ENCODE peak calls at places on chromosomes 3 and 15, in nine cellular contexts. O is astrocyte of the spinal cord; Z is fibroblast of pulmonary artery; X is H9; D is stomach; A is GM06990; L is CD4-positive, alpha-beta T cell; Q is tibial nerve; H is GM10248. K is an unnamed sample.

GRCh38 chr15:98232761-98233160 is 272.3 kb downstream of the ARRDC4 start:
- DNase-seq in A (no peak), Q (no peak), D (no peak), Z (no peak), L (no peak), X (no peak), O (no peak), H (no peak), K (no peak)

GRCh38 chr15:75577401-75578205 is 1.5 kb downstream of the PTPN9 start:
- DNase-seq in O (peak; percentile 26), Z (peak; percentile 49), H (no peak), A (peak; percentile 20), L (no peak), D (no peak), Q (peak; percentile 37), X (no peak), K (no peak)

GRCh38 chr3:22732641-22733040 is 470.5 kb upstream of the UBE2E2 start:
- DNase-seq in L (no peak), H (no peak), X (no peak), Q (no peak), D (no peak), Z (no peak), A (no peak), O (no peak), K (no peak)

GRCh38 chr3:31532587-31533168 is at the start of gene STT3B:
- DNase-seq in H (peak; percentile 78), L (peak; percentile 66), Q (peak; percentile 56), A (peak; percentile 92), X (peak; percentile 78), O (no peak), D (peak; percentile 84), Z (peak; percentile 81), K (no peak)

GRCh38 chr3:194067949-194068362 is 68.0 kb upstream of the HES1 start:
- DNase-seq in L (no peak), A (no peak), Q (no peak), O (no peak), X (no peak), H (no peak), D (no peak), Z (peak; percentile 9), K (no peak)

GRCh38 chr15:56286213-56286612 is 42.5 kb upstream of the RFX7 start:
- DNase-seq in O (no peak), Z (no peak), Q (no peak), L (no peak), D (no peak), A (no peak), X (no peak), H (no peak), K (no peak)

GRCh38 chr3:23992051-23992628 is 47.1 kb downstream of the NR1D2 start:
- DNase-seq in Q (no peak), D (no peak), H (no peak), Z (peak; percentile 25), X (no peak), L (no peak), O (peak; percentile 59), A (no peak), K (no peak)

GRCh38 chr15:63045438-63046278 is 3.1 kb downstream of the TPM1 start:
- DNase-seq in L (no peak), D (no peak), Z (no peak), Q (no peak), H (no peak), A (no peak), X (no peak), O (peak; percentile 52), K (no peak)

GRCh38 chr3:9316881-9317341 is 45.9 kb upstream of the THUMPD3 start:
- DNase-seq in A (no peak), D (no peak), X (peak; percentile 55), Q (peak; percentile 6), Z (peak; percentile 75), H (no peak), O (peak; percentile 68), L (no peak), K (no peak)

DNA sequence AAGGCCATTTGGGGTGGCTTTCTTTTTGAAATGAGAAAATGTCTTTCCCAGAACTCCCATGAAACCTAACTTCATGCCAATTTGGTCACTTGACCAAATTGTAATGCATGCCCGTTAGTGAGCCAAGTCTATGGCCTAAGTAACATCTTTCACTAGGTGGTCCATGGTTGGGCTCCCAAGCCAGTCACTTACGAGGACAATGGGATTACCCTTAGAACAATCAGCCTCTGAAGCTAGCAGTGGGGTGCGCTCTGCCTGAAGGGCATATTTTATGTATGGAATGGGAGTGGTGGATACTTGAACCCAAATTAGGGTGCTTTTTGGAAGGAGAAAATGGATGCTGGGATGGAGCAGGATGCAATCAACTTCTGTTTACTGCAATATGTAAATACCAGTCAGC is 127.4 kb upstream of the GOLIM4 start:
- DNase-seq in L (no peak), Q (no peak), O (no peak), A (no peak), H (no peak), D (no peak), X (no peak), Z (no peak), K (no peak)
- TF ChIP-seq CTCF in L (no peak), Q (no peak), O (no peak), A (no peak), H (no peak), D (no peak), X (no peak), Z (no peak), K (no peak)

GRCh38 chr3:4571690-4572334 is 78.7 kb downstream of the ITPR1 start:
- DNase-seq in X (no peak), L (no peak), Z (peak; percentile 21), A (no peak), O (no peak), Q (no peak), D (no peak), H (no peak), K (no peak)
- TF ChIP-seq CTCF in X (peak; percentile 56), L (peak; percentile 22), Z (peak; percentile 23), A (peak; percentile 28), O (no peak), Q (no peak), D (no peak), H (peak; percentile 12), K (no peak)

DNA sequence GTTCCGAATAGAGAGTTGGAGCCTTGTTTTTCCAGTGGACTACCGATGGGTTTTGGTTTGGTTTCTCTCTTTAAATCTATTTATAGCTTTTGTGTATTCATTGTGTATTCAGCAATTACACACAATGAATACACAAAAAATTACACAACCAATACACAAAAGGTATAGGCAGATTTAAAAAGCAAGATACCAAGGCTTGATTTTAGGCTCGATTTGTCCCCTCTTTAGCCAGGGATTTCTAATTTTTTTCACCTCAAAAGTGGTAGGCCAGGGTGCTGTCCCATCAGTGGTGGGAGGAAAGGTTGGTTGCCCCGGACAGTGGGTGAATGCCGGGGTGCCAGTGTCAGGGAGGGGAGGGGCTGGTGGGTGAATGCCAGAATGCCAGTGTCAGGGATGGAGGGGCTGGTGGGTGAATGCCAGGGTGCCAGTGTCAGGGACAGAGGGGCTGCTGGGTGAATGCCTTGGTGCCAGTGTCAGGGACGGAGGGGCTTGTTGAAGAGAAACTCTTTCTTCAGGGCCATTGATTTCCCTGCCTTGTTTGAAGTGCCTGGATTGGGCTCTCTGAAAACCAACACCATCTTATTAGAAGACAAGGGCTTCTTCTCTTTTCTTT is 186.2 kb downstream of the GOLGA6L6 start:
- DNase-seq in Z (no peak), D (no peak), A (no peak), H (peak; percentile 36), L (no peak), O (no peak), Q (no peak), X (peak; percentile 28), K (peak; percentile 76)
- TF ChIP-seq CTCF in Z (no peak), D (no peak), A (no peak), H (peak; percentile 2), L (no peak), O (no peak), Q (no peak), X (no peak), K (no peak)

GRCh38 chr15:77654975-77655374 is 22.3 kb upstream of the LINGO1 start:
- DNase-seq in O (no peak), Q (no peak), A (no peak), Z (no peak), L (no peak), H (no peak), X (peak; percentile 76), D (no peak), K (no peak)
- TF ChIP-seq CTCF in O (peak; percentile 27), Q (no peak), A (peak; percentile 56), Z (peak; percentile 29), L (no peak), H (no peak), X (peak; percentile 77), D (no peak), K (peak; percentile 65)

GRCh38 chr3:63661242-63661641 is 8.8 kb downstream of the SNTN start:
- DNase-seq in D (no peak), Z (peak; percentile 8), Q (no peak), O (no peak), X (no peak), L (no peak), A (no peak), H (no peak), K (no peak)
- TF ChIP-seq CTCF in D (no peak), Z (peak; percentile 25), Q (no peak), O (peak; percentile 34), X (peak; percentile 52), L (no peak), A (peak; percentile 30), H (no peak), K (peak; percentile 50)

GRCh38 chr3:151216641-151217040 is 13.6 kb upstream of the GPR171 start:
- DNase-seq in D (no peak), X (no peak), O (peak; percentile 15), Q (no peak), L (no peak), Z (peak; percentile 42), H (no peak), A (no peak), K (no peak)

GRCh38 chr3:151217208-151217607 is 14.2 kb upstream of the GPR171 start:
- DNase-seq in Q (no peak), Z (no peak), O (no peak), X (no peak), L (no peak), A (no peak), H (no peak), D (no peak), K (no peak)

GRCh38 chr3:151213151-151213550 is 10.1 kb upstream of the GPR171 start:
- DNase-seq in Z (no peak), D (no peak), A (no peak), X (no peak), O (no peak), H (no peak), Q (no peak), L (no peak), K (no peak)

GRCh38 chr3:151213881-151214280 is 10.9 kb upstream of the GPR171 start:
- DNase-seq in X (no peak), Q (no peak), L (no peak), A (no peak), Z (peak; percentile 26), H (no peak), O (peak; percentile 36), D (no peak), K (no peak)

DNA sequence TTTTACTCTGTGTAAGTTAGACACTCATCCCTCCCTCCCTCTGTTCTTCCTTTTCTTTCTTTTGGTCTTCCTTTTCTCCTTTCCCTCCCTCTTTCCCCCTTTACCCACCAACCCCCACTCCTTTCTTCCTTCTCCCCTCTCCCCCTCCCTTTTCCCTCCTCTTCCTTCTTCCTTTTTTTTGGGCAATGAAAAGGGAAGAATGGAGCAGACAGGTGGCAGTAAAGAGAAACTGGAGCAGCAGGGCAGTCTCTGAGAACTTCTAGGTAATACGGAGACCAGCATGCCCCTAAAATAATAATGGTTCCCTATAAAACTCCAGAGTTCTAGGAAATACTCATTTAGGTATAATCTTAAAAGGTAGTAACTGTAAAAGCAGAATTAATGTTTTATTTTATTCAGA is 11.4 kb upstream of the GPR171 start:
- DNase-seq in D (no peak), A (no peak), Z (no peak), L (no peak), H (no peak), Q (no peak), X (no peak), O (no peak), K (no peak)
- TF ChIP-seq CTCF in D (no peak), A (no peak), Z (no peak), L (no peak), H (no peak), Q (no peak), X (peak; percentile 40), O (no peak), K (no peak)

K was measured in type B pancreatic cell.